ENCODE peak calls at places on chromosome 13, in four cellular contexts. V is GM23248, Y is H9, T is endodermal cell. N is an unnamed sample.

GRCh38 chr13:111120422-111120821 is 5.3 kb downstream of the ARHGEF7 start:
- DNase-seq in V (no peak), T (no peak), Y (no peak), N (no peak)

GRCh38 chr13:51921790-51922740 is 60.3 kb downstream of the CCDC70 start:
- DNase-seq in Y (peak; percentile 25), T (peak; percentile 74), V (no peak), N (no peak)

GRCh38 chr13:82766732-82767321 is 1115.4 kb downstream of the SLITRK1 start:
- DNase-seq in T (no peak), V (no peak), Y (no peak), N (no peak)

GRCh38 chr13:33322965-33323668 is 37.6 kb upstream of the STARD13 start:
- DNase-seq in Y (no peak), V (no peak), T (no peak), N (no peak)

GRCh38 chr13:95530178-95530577 is 22.3 kb upstream of the CLDN10 start:
- DNase-seq in V (no peak), Y (no peak), T (no peak), N (no peak)

GRCh38 chr13:60754211-60754610 is 357.2 kb downstream of the TDRD3 start:
- DNase-seq in Y (no peak), V (no peak), T (peak; percentile 61), N (no peak)

GRCh38 chr13:52793507-52793906 is 53.9 kb upstream of the CNMD start:
- DNase-seq in V (no peak), T (peak; percentile 18), Y (no peak), N (no peak)

GRCh38 chr13:18948012-18948663 is 233.5 kb downstream of the TUBA3C start:
- DNase-seq in T (no peak), V (no peak), Y (no peak), N (no peak)

GRCh38 chr13:40069173-40070044 is 413.9 kb downstream of the COG6 start:
- DNase-seq in Y (peak; percentile 73), T (peak; percentile 92), V (peak; percentile 75), N (peak; percentile 85)
- H3K9ac ChIP-seq in Y (no peak overlapping the region), T (no peak overlapping the region), V (no peak overlapping the region), N (no peak overlapping the region)

DNA sequence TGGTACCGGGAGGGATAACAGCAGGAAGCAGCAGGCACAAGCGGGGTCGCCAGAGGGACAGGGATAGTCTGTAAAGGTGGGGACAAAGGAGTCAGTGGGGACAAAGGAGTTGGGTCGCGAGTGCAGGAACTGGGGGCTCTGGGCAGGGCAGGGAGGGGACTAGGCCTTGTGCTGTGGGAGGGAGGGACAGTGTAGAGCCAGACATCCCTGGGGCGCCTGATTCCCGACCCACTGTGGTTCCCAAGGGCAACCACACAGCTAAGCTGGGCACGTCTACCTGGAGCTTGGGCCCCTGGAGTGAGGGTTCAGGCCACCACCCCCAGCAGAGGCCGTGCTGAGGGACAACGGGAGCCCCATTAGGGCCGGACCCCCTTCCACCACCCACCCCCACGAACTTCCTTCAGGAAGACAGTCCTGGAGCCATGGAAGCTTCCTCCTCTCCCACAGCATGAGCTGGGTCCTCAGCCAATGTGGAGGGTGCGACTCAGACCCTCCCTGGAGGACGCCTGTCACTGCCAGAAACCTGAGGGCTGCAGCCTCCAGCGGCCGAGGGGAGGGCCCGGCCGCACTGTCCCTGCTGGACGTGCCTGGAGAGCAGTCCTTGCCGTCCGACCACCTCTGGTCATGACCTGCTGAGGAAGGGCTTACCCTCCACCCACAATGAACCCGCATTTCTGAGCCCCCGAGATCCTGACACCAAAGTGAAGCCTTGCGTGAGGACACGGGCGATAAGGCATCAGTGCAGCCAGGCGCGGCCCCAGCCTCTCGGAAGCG is 77.9 kb downstream of the SPACA7 start:
- DNase-seq in Y (peak; percentile 25), T (peak; percentile 30), V (no peak), N (peak; percentile 50)
- H3K9ac ChIP-seq in Y (no peak overlapping the region), T (no peak overlapping the region), V (no peak overlapping the region), N (no peak overlapping the region)

GRCh38 chr13:48069573-48069972 is 25.3 kb downstream of the MED4 start:
- DNase-seq in T (no peak), Y (no peak), V (no peak), N (no peak)

GRCh38 chr13:48068952-48069351 is 26.0 kb downstream of the MED4 start:
- DNase-seq in T (no peak), Y (no peak), V (no peak), N (no peak)

GRCh38 chr13:48070942-48071341 is 24.0 kb downstream of the MED4 start:
- DNase-seq in Y (no peak), V (no peak), T (no peak), N (no peak)

GRCh38 chr13:48066310-48066989 is 28.5 kb downstream of the MED4 start:
- DNase-seq in V (peak; percentile 10), Y (no peak), T (no peak), N (no peak)

DNA sequence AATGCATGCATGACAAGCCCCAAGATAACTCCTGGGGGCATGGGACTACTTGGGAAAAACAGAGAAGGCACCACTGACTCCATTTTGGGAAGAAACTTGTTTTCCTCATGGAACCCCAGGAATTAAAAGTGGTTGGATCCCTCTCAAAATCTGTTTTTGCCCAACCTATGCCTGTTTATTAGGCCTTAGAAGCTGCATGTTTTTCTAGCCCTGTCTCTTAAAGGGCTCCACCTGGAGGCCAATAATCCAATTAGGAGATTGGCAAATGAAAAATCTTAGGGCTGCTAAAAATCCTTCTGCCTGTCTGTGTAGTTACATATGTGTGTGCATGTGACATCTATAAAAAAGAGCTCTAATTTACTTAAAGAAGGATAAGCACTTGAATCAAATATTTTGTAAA is 26.9 kb downstream of the MED4 start:
- DNase-seq in Y (no peak), T (no peak), V (no peak), N (no peak)
- H3K9ac ChIP-seq in Y (no peak overlapping the region), T (no peak overlapping the region), V (no peak overlapping the region), N (no peak overlapping the region)

DNA sequence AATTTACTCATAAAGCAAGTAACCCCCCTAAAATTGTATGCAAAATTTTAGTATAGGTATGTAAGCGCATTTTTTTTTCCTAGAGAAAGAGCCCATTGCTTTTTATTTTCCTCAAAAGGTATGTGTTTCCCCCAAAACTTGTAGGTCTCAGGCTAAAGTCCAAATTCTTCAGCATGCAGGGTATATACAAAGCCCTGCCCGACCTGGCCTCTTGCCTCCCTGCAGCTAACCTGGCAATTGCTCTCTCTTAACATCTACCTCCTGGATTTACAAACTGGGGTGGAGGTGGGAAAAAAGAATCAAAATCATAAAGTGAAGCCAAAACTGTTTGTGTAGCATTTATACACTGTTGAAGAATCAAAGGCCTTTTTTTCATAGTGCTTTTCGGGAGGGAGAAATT is 107.8 kb downstream of the KCNRG start:
- DNase-seq in V (no peak), T (no peak), Y (no peak), N (no peak)
- H3K9ac ChIP-seq in V (peak overlapping the region; percentile 93), T (no peak overlapping the region), Y (no peak overlapping the region), N (peak overlapping the region; percentile 63)

DNA sequence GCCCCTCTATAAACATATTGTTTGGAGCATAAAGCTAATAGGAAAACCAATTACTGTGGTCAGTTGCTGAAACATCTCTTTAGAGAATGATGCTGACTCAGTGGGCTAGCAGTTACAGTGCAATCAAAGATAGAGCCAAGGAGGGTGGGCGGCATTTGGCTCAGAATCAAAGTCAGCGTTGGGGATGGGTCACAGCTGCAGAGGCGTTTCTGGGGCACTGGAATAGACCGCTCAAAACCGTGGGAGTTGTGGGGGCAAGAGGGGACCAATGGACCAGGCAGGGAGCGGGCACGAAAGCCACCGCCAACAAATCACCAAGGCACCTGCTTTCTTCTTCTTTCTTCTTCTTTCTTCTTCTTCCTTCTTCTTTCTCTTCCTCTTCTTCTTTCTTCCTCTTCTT is 76.7 kb downstream of the RASL11A start:
- DNase-seq in T (no peak), Y (no peak), V (no peak), N (no peak)
- H3K9ac ChIP-seq in T (no peak overlapping the region), Y (no peak overlapping the region), V (no peak overlapping the region), N (no peak overlapping the region)

GRCh38 chr13:76619631-76620030 is 266.6 kb downstream of the KCTD12 start:
- DNase-seq in Y (no peak), V (no peak), T (no peak), N (no peak)

GRCh38 chr13:76622336-76623045 is 263.7 kb downstream of the KCTD12 start:
- DNase-seq in T (no peak), Y (no peak), V (no peak), N (no peak)

GRCh38 chr13:76621726-76622125 is 264.5 kb downstream of the KCTD12 start:
- DNase-seq in V (no peak), Y (no peak), T (no peak), N (no peak)

GRCh38 chr13:76620036-76620435 is 266.2 kb downstream of the KCTD12 start:
- DNase-seq in V (no peak), Y (no peak), T (no peak), N (no peak)
- H3K9ac ChIP-seq in V (no peak overlapping the region), Y (no peak overlapping the region), T (no peak overlapping the region), N (no peak overlapping the region)

GRCh38 chr13:113839536-113840204 is 24.2 kb downstream of the GAS6 start:
- DNase-seq in V (no peak), T (no peak), Y (no peak), N (peak; percentile 70)

GRCh38 chr13:113835461-113836274 is 28.2 kb downstream of the GAS6 start:
- DNase-seq in Y (no peak), T (no peak), V (peak; percentile 91), N (peak; percentile 70)

GRCh38 chr13:113838711-113839201 is 25.1 kb downstream of the GAS6 start:
- DNase-seq in Y (no peak), V (no peak), T (no peak), N (peak; percentile 54)

GRCh38 chr13:113836917-113837553 is 26.8 kb downstream of the GAS6 start:
- DNase-seq in V (peak; percentile 95), Y (no peak), T (no peak), N (peak; percentile 60)

GRCh38 chr13:113837554-113838355 is 26.1 kb downstream of the GAS6 start:
- DNase-seq in V (peak; percentile 99), Y (peak; percentile 71), T (peak; percentile 86), N (peak; percentile 96)
- H3K9ac ChIP-seq in V (peak overlapping the region; percentile 85), Y (no peak overlapping the region), T (no peak overlapping the region), N (no peak overlapping the region)

DNA sequence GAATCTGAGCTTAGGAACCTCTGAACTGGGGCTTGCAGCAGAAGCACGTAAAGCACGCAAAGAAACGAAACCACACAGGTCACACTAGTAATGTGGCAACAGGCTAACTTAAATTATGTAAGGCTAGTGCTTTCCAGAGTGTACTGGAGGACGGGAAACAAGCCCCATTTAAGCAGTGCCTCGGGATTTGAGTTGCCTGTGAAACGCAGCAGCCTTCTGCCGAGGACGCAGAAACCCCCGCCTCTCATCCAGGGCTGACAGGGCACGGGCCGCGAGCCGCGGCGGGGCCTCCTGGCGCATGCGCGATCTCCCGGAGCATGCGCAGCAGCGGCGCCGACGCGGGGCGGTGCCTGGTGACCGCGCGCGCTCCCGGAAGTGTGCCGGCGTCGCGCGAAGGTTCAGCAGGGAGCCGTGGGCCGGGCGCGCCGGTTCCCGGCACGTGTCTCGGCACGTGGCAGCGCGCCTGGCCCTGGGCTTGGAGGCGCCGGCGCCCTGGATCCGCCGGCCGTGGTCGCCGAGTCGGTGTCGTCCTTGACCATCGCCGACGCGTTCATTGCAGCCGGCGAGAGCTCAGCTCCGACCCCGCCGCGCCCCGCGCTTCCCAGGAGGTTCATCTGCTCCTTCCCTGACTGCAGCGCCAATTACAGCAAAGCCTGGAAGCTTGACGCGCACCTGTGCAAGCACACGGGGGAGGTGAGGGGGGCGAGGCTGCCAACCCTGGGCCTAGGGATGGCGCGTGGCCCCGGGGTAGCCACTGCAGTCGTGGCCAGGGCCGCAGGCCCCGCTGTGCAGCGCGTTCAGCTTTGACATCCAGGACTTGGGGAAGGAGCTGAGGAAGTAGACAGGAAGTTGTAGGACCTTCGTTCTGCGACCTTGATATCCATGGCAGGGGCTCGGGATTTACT is at the start of gene GTF3A:
- DNase-seq in Y (peak; percentile 83), T (peak; percentile 92), V (peak; percentile 95), N (peak; percentile 95)
- H3K9ac ChIP-seq in Y (peak within 1 kb of the TSS; percentile 6), T (peak within 1 kb of the TSS; percentile 44), V (peak within 1 kb of the TSS; percentile 87), N (peak within 1 kb of the TSS; percentile 98)